ENCODE peak calls at places on chromosome 11, in four cellular contexts. One of them, this sample, is unnamed.
A peak's percentile ranks its signal among the peaks of the same experiment; 100 is the strongest.

GRCh38 chr11:101030692-101031091 is 98.9 kb downstream of the PGR start:
- DNase-seq in sigmoid colon: no peak
- DNase-seq in psoas muscle: no peak
- DNase-seq in bronchial epithelial cell: no peak
- DNase-seq in this sample: no peak

GRCh38 chr11:117876341-117877119 is at the start of gene FXYD6:
- DNase-seq in sigmoid colon: peak; percentile 87
- DNase-seq in psoas muscle: no peak
- DNase-seq in bronchial epithelial cell: no peak
- DNase-seq in this sample: no peak

GRCh38 chr11:5153574-5154431 is 754 bp downstream of the OR52A1 start:
- DNase-seq in sigmoid colon: no peak
- DNase-seq in psoas muscle: no peak
- DNase-seq in bronchial epithelial cell: no peak
- DNase-seq in this sample: no peak

GRCh38 chr11:102664001-102664752 is 39.0 kb upstream of the MMP20 start:
- DNase-seq in sigmoid colon: no peak
- DNase-seq in psoas muscle: no peak
- DNase-seq in bronchial epithelial cell: no peak
- DNase-seq in this sample: no peak

GRCh38 chr11:78351193-78351592 is 66.4 kb downstream of the GAB2 start:
- DNase-seq in sigmoid colon: no peak
- DNase-seq in psoas muscle: no peak
- DNase-seq in bronchial epithelial cell: no peak
- DNase-seq in this sample: no peak

GRCh38 chr11:40029406-40029805 is 1430.0 kb downstream of the LRRC4C start:
- DNase-seq in sigmoid colon: no peak
- DNase-seq in psoas muscle: no peak
- DNase-seq in bronchial epithelial cell: no peak
- DNase-seq in this sample: peak; percentile 7

GRCh38 chr11:120306519-120307242 is 18.4 kb upstream of the TLCD5 start:
- DNase-seq in sigmoid colon: no peak
- DNase-seq in psoas muscle: no peak
- DNase-seq in bronchial epithelial cell: peak; percentile 95
- DNase-seq in this sample: no peak

GRCh38 chr11:9741260-9741659 is 77.4 kb downstream of the SWAP70 start:
- DNase-seq in sigmoid colon: no peak
- DNase-seq in psoas muscle: no peak
- DNase-seq in bronchial epithelial cell: no peak
- DNase-seq in this sample: no peak

GRCh38 chr11:68839953-68840641 is 1.6 kb downstream of the CPT1A start:
- DNase-seq in sigmoid colon: no peak
- DNase-seq in psoas muscle: no peak
- DNase-seq in bronchial epithelial cell: no peak
- DNase-seq in this sample: no peak

GRCh38 chr11:9875862-9876261 is 212.0 kb downstream of the SWAP70 start:
- DNase-seq in sigmoid colon: no peak
- DNase-seq in psoas muscle: no peak
- DNase-seq in bronchial epithelial cell: no peak
- DNase-seq in this sample: peak; percentile 63

GRCh38 chr11:35138949-35139881 is at the start of gene CD44:
- DNase-seq in sigmoid colon: peak; percentile 90
- DNase-seq in psoas muscle: peak; percentile 79
- DNase-seq in bronchial epithelial cell: peak; percentile 80
- DNase-seq in this sample: no peak
- H3K4me3 ChIP-seq in sigmoid colon: peak within 1 kb of the TSS; percentile 88
- H3K4me3 ChIP-seq in psoas muscle: peak within 1 kb of the TSS; percentile 71
- H3K4me3 ChIP-seq in bronchial epithelial cell: peak within 1 kb of the TSS; percentile 96
- H3K4me3 ChIP-seq in this sample: no peak within 1 kb of the TSS

GRCh38 chr11:1337647-1338007 is 28.2 kb upstream of the TOLLIP start:
- DNase-seq in sigmoid colon: peak; percentile 58
- DNase-seq in psoas muscle: no peak
- DNase-seq in bronchial epithelial cell: no peak
- DNase-seq in this sample: no peak
- H3K4me3 ChIP-seq in sigmoid colon: no peak overlapping the region
- H3K4me3 ChIP-seq in psoas muscle: no peak overlapping the region
- H3K4me3 ChIP-seq in bronchial epithelial cell: no peak overlapping the region
- H3K4me3 ChIP-seq in this sample: no peak overlapping the region

GRCh38 chr11:107018902-107019493 is 722 bp upstream of the GUCY1A2 start:
- DNase-seq in sigmoid colon: peak; percentile 66
- DNase-seq in psoas muscle: peak; percentile 56
- DNase-seq in bronchial epithelial cell: peak; percentile 41
- DNase-seq in this sample: peak; percentile 30

GRCh38 chr11:107017433-107018227 is 646 bp downstream of the GUCY1A2 start:
- DNase-seq in sigmoid colon: peak; percentile 59
- DNase-seq in psoas muscle: peak; percentile 56
- DNase-seq in bronchial epithelial cell: no peak
- DNase-seq in this sample: no peak

GRCh38 chr11:107018274-107018901 is at the start of gene GUCY1A2:
- DNase-seq in sigmoid colon: peak; percentile 55
- DNase-seq in psoas muscle: peak; percentile 48
- DNase-seq in bronchial epithelial cell: no peak
- DNase-seq in this sample: no peak

GRCh38 chr11:107014871-107015270 is 3.4 kb downstream of the GUCY1A2 start:
- DNase-seq in sigmoid colon: no peak
- DNase-seq in psoas muscle: no peak
- DNase-seq in bronchial epithelial cell: peak; percentile 57
- DNase-seq in this sample: no peak

GRCh38 chr11:107017104-107017432 is 1.2 kb downstream of the GUCY1A2 start:
- DNase-seq in sigmoid colon: no peak
- DNase-seq in psoas muscle: no peak
- DNase-seq in bronchial epithelial cell: no peak
- DNase-seq in this sample: no peak
- H3K4me3 ChIP-seq in sigmoid colon: no peak overlapping the region
- H3K4me3 ChIP-seq in psoas muscle: peak overlapping the region; percentile 64
- H3K4me3 ChIP-seq in bronchial epithelial cell: no peak overlapping the region
- H3K4me3 ChIP-seq in this sample: no peak overlapping the region

GRCh38 chr11:47395225-47396048 is 13.0 kb upstream of the SLC39A13 start:
- DNase-seq in sigmoid colon: no peak
- DNase-seq in psoas muscle: peak; percentile 56
- DNase-seq in bronchial epithelial cell: no peak
- DNase-seq in this sample: no peak
- H3K4me3 ChIP-seq in sigmoid colon: no peak overlapping the region
- H3K4me3 ChIP-seq in psoas muscle: peak overlapping the region; percentile 18
- H3K4me3 ChIP-seq in bronchial epithelial cell: no peak overlapping the region
- H3K4me3 ChIP-seq in this sample: no peak overlapping the region

DNA sequence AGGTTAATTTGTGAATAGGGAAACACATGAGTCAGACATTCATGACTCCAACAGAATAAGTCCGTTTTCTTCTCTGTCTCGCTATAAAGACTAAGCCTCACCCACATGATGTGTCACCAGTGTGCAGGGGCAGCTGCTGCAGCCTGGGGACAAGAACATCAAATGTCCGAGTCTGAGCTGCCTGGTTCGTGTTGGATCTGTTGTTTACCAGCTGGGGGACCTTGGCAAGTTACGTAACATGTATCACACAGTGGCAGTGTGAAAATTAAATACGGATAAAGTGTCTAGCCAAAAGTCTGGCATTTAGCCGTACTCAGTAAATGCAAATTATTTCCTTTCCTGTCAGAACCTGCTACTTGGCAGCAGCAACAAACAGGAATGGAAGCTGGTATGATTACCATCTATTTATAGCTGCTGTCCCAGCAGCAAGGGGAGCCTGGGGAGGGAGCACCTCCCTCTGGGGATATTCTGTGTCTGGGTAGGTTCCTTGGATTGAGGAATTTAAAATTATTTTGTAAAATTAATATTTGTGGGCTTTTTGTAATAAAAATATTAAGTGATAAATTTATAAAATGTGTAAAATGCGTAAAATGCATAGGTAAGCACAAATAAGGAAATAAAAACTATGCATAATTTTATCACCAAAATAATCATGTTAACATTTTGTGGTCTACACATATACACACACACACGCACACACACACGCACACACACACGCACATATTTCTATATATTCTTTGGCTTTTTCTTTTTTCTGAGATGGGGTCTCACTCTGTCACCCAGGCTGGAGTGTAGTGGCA is 1.3 kb upstream of the CLDN25 start:
- DNase-seq in sigmoid colon: no peak
- DNase-seq in psoas muscle: peak; percentile 76
- DNase-seq in bronchial epithelial cell: peak; percentile 94
- DNase-seq in this sample: peak; percentile 72
- H3K4me3 ChIP-seq in sigmoid colon: no peak overlapping the region
- H3K4me3 ChIP-seq in psoas muscle: peak overlapping the region; percentile 18
- H3K4me3 ChIP-seq in bronchial epithelial cell: peak overlapping the region; percentile 27
- H3K4me3 ChIP-seq in this sample: no peak overlapping the region

GRCh38 chr11:43870981-43871550 is 9.6 kb upstream of the ALKBH3 start:
- DNase-seq in sigmoid colon: no peak
- DNase-seq in psoas muscle: no peak
- DNase-seq in bronchial epithelial cell: peak; percentile 12
- DNase-seq in this sample: no peak
- H3K4me3 ChIP-seq in sigmoid colon: no peak overlapping the region
- H3K4me3 ChIP-seq in psoas muscle: no peak overlapping the region
- H3K4me3 ChIP-seq in bronchial epithelial cell: no peak overlapping the region
- H3K4me3 ChIP-seq in this sample: no peak overlapping the region

DNA sequence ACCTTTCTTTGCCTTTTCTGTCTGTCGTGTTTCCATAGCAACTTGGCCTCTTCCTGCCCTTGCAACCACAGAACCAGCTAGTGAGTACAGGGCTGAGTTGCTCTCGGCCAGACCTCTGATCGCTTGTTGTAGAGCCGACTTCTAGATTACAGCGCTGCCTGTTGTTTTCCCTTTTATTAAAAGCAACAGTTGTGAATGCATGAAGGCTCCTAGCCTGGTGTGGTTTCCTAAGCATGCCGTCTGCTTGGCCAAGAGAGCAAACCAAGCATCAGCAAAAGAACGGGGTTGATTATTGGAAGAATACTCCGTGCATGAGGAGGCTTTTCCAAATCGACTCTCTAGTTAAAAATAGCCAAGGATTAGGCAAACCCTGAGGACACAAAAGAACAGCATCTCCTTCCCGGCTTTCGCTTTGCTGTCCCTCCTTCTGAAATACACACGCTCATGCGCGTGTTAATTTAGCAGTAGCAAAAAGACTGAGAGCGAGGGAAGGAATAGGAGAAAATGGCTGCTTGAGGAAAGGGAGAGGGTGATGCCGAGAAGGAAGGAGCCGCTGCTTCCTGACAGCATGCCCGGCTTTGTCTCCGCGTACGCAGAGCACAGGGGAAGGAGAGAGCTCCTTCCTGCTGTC is 71.5 kb upstream of the TTC12 start:
- DNase-seq in sigmoid colon: no peak
- DNase-seq in psoas muscle: no peak
- DNase-seq in bronchial epithelial cell: no peak
- DNase-seq in this sample: no peak
- H3K4me3 ChIP-seq in sigmoid colon: peak overlapping the region; percentile 23
- H3K4me3 ChIP-seq in psoas muscle: peak overlapping the region; percentile 51
- H3K4me3 ChIP-seq in bronchial epithelial cell: no peak overlapping the region
- H3K4me3 ChIP-seq in this sample: no peak overlapping the region

GRCh38 chr11:61091373-61092279 is 10.7 kb upstream of the CD5 start:
- DNase-seq in sigmoid colon: no peak
- DNase-seq in psoas muscle: no peak
- DNase-seq in bronchial epithelial cell: peak; percentile 72
- DNase-seq in this sample: no peak
- H3K4me3 ChIP-seq in sigmoid colon: no peak overlapping the region
- H3K4me3 ChIP-seq in psoas muscle: no peak overlapping the region
- H3K4me3 ChIP-seq in bronchial epithelial cell: no peak overlapping the region
- H3K4me3 ChIP-seq in this sample: no peak overlapping the region

GRCh38 chr11:72430743-72431570 is 3.4 kb downstream of the CLPB start:
- DNase-seq in sigmoid colon: no peak
- DNase-seq in psoas muscle: no peak
- DNase-seq in bronchial epithelial cell: peak; percentile 52
- DNase-seq in this sample: peak; percentile 11
- H3K4me3 ChIP-seq in sigmoid colon: no peak overlapping the region
- H3K4me3 ChIP-seq in psoas muscle: no peak overlapping the region
- H3K4me3 ChIP-seq in bronchial epithelial cell: no peak overlapping the region
- H3K4me3 ChIP-seq in this sample: no peak overlapping the region

This sample was measured in LNCaP clone FGC.